ENCODE peak calls at places on chromosomes 13 and 19, in seven cellular contexts. T, D, U, Z, M, A and I are unnamed samples.

GRCh38 chr13:49495783-49496762 is at the start of gene PHF11:
- DNase-seq in T (peak; percentile 85), U (peak; percentile 60), D (peak; percentile 20), A (peak; percentile 87), M (peak; percentile 75), Z (peak; percentile 86), I (peak; percentile 93)

GRCh38 chr13:74288361-74288911 is 154.2 kb upstream of the KLF12 start:
- DNase-seq in A (no peak), T (peak; percentile 28), U (no peak), M (peak; percentile 14), D (no peak), Z (no peak), I (peak; percentile 9)

GRCh38 chr19:4455742-4456565 is 1.6 kb downstream of the UBXN6 start:
- DNase-seq in M (peak; percentile 78), D (no peak), Z (peak; percentile 68), U (peak; percentile 41), T (no peak), A (no peak), I (peak; percentile 82)

GRCh38 chr19:9205506-9206113 is 13.8 kb downstream of the OR7D4 start:
- DNase-seq in M (peak; percentile 66), T (peak; percentile 65), D (no peak), Z (peak; percentile 60), U (peak; percentile 89), A (peak; percentile 59), I (peak; percentile 45)

GRCh38 chr19:46478356-46478986 is 7.1 kb upstream of the PNMA8A start:
- DNase-seq in A (no peak), T (no peak), D (no peak), M (peak; percentile 63), U (no peak), Z (no peak), I (no peak)

GRCh38 chr13:35198821-35199220 is 256.8 kb downstream of the NBEA start:
- DNase-seq in U (no peak), T (no peak), Z (no peak), M (no peak), D (no peak), A (no peak), I (no peak)

GRCh38 chr19:7720351-7720750 is 11.6 kb downstream of the CLEC4G start:
- DNase-seq in D (no peak), A (no peak), Z (no peak), U (no peak), M (no peak), T (no peak), I (no peak)

GRCh38 chr13:30802953-30803478 is 67.7 kb downstream of the ALOX5AP start:
- DNase-seq in Z (peak; percentile 89), A (peak; percentile 88), D (peak; percentile 9), T (peak; percentile 82), M (peak; percentile 77), U (peak; percentile 73), I (peak; percentile 92)

GRCh38 chr13:113851826-113852535 is 11.9 kb downstream of the GAS6 start:
- DNase-seq in M (no peak), T (no peak), A (no peak), D (no peak), U (no peak), Z (no peak), I (peak; percentile 15)

GRCh38 chr13:44465318-44465717 is 91.7 kb downstream of the SERP2 start:
- DNase-seq in M (no peak), D (no peak), A (no peak), Z (no peak), T (no peak), U (peak; percentile 38), I (no peak)

GRCh38 chr13:93279982-93280381 is 53.4 kb downstream of the GPC6 start:
- DNase-seq in A (no peak), T (no peak), U (no peak), Z (no peak), D (no peak), M (no peak), I (no peak)

GRCh38 chr13:70795484-70795883 is 687.2 kb upstream of the KLHL1 start:
- DNase-seq in A (no peak), U (peak; percentile 5), Z (no peak), D (no peak), M (peak; percentile 26), T (no peak), I (no peak)

GRCh38 chr19:44752123-44752815 is 3.8 kb downstream of the BCL3 start:
- DNase-seq in M (no peak), Z (no peak), U (no peak), T (no peak), A (no peak), D (no peak), I (no peak)

GRCh38 chr13:49314344-49314882 is 66.7 kb downstream of the CDADC1 start:
- DNase-seq in U (peak; percentile 32), T (no peak), Z (no peak), M (no peak), A (no peak), D (no peak), I (no peak)

GRCh38 chr19:15702590-15702930 is 25.3 kb upstream of the OR10H2 start:
- DNase-seq in T (peak; percentile 16), A (peak; percentile 74), U (peak; percentile 42), M (peak; percentile 3), Z (peak; percentile 42), D (peak; percentile 38), I (peak; percentile 36)

GRCh38 chr13:111353508-111353907 is 33.1 kb downstream of the TEX29 start:
- DNase-seq in U (no peak), Z (no peak), T (no peak), D (no peak), M (no peak), A (no peak), I (no peak)

GRCh38 chr19:7101498-7102253 is 32.2 kb downstream of the ZNF557 start:
- DNase-seq in A (no peak), T (no peak), M (no peak), Z (no peak), U (no peak), D (no peak), I (no peak)

GRCh38 chr13:110444226-110444653 is 117.3 kb downstream of the RAB20 start:
- DNase-seq in A (no peak), Z (no peak), M (peak; percentile 49), D (no peak), U (peak; percentile 24), T (no peak), I (no peak)

GRCh38 chr19:30077851-30078355 is 135.9 kb downstream of the URI1 start:
- DNase-seq in M (no peak), T (no peak), Z (peak; percentile 7), D (no peak), A (no peak), U (no peak), I (peak; percentile 27)

GRCh38 chr19:30074741-30075460 is 132.9 kb downstream of the URI1 start:
- DNase-seq in A (no peak), M (no peak), U (no peak), T (no peak), D (no peak), Z (peak; percentile 27), I (no peak)

GRCh38 chr19:30074096-30074495 is 132.1 kb downstream of the URI1 start:
- DNase-seq in T (no peak), D (no peak), M (no peak), A (no peak), U (no peak), Z (peak; percentile 11), I (no peak)

GRCh38 chr19:30076751-30077670 is 135.0 kb downstream of the URI1 start:
- DNase-seq in Z (peak; percentile 7), A (no peak), T (no peak), M (no peak), D (no peak), U (no peak), I (no peak)

DNA sequence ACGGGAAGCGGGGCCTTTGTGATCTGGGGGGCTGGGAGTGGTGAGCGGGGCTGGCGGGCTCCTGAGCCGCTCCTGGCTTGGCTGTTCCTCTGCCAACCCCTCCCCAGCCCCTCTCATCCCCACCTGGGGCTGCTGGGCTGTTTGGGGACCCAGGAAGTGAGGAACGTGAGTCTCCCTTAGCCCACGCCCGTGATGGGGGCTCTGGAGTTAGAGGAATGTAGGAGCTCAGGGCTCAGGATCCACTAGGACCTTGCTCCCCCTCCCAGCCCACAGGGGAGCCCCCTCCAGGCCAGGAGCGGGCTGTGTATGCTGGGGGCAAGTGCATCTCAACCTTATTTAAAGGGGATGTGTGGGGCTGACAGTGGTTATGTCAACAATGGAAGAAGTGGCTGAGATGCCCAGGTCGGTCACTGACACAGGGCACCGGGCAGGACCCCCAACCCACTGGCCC is 134.1 kb downstream of the URI1 start:
- DNase-seq in A (no peak), D (no peak), T (no peak), Z (peak; percentile 19), M (no peak), U (no peak), I (no peak)
- TF ChIP-seq CTCF in A (no peak), D (no peak), T (no peak), Z (no peak), M (no peak), U (no peak), I (no peak)

GRCh38 chr19:1844536-1845515 is 3.5 kb downstream of the REXO1 start:
- DNase-seq in D (no peak), A (no peak), M (no peak), T (no peak), U (no peak), Z (no peak), I (no peak)
- H3K4me1 ChIP-seq in D (peaks cover 70% of the 10 kb centered on the region), A (peaks cover 36% of the 10 kb centered on the region), M (peaks cover 5% of the 10 kb centered on the region), T (peaks cover 57% of the 10 kb centered on the region), U (peaks cover 8% of the 10 kb centered on the region), Z (peaks cover 16% of the 10 kb centered on the region), I (peaks cover 17% of the 10 kb centered on the region)

GRCh38 chr19:22517496-22518411 is 95.6 kb upstream of the ZNF98 start:
- DNase-seq in U (no peak), A (no peak), D (no peak), T (no peak), Z (no peak), M (no peak), I (no peak)

GRCh38 chr19:22523940-22524339 is 101.8 kb upstream of the ZNF98 start:
- DNase-seq in Z (no peak), A (no peak), T (no peak), U (no peak), M (no peak), D (no peak), I (no peak)

GRCh38 chr19:22515435-22515834 is 93.3 kb upstream of the ZNF98 start:
- DNase-seq in T (no peak), U (no peak), D (no peak), A (no peak), M (no peak), Z (no peak), I (no peak)

GRCh38 chr19:22519152-22519551 is 97.0 kb upstream of the ZNF98 start:
- DNase-seq in M (no peak), A (no peak), D (no peak), T (no peak), U (no peak), Z (no peak), I (no peak)
- H3K9me3 ChIP-seq in M (no peaks in the 10 kb centered on the region), A (peaks cover 56% of the 10 kb centered on the region), D (peaks cover 8% of the 10 kb centered on the region), T (no peaks in the 10 kb centered on the region), U (no peaks in the 10 kb centered on the region), Z (no peaks in the 10 kb centered on the region), I (no peaks in the 10 kb centered on the region)

DNA sequence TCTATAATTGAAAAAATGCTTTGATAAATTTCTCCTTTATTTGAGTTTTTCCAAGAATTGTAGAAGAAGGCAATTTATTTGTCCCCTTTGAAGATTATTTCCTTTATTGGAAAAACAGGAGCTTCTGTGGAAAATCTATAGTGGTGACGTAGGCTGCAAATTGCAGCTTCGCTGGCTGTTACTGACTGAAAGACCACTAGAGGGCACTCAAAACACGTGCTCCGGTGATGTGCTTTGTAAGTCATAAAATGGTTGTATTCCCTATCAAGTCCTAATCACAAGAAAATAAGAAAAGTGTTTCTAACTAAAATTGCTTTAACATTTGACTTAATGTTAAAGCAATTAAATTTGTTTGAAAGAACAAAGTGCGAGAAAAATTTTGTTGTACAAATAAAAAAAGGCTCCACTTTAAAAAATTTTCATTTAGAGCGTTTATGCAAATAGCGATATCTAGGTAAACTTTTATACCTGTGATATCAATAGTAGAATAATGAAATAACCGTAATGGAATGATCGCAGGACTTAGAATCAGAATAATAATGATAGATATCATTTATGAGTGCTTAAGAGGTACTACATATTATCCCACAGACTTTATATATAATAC is 638.2 kb upstream of the SPRY2 start:
- DNase-seq in Z (peak; percentile 36), M (peak; percentile 87), D (no peak), T (no peak), U (peak; percentile 67), A (peak; percentile 42), I (peak; percentile 24)
- TF ChIP-seq CTCF in Z (peak; percentile 75), M (peak; percentile 77), D (peak; percentile 72), T (peak; percentile 53), U (peak; percentile 84), A (peak; percentile 31), I (peak; percentile 87)